ENCODE peak calls at places on chromosomes 6 and 20, in ten cellular contexts. K, O, C, I, M, R, Y, T, D and N are unnamed samples. For H3K9me3, the result is how much of the 10 kb centered on the place peaks cover.

GRCh38 chr6:96940322-96940721 is 15.8 kb downstream of the KLHL32 start:
- DNase-seq in K (no peak), O (no peak), C (no peak), I (no peak), M (no peak), R (peak), Y (no peak), T (no peak), D (no peak), N (no peak)

GRCh38 chr6:131387706-131388455 is 185.1 kb upstream of the ARG1 start:
- DNase-seq in K (no peak), O (no peak), C (no peak), I (no peak), M (no peak), R (peak), Y (no peak), T (no peak), D (no peak), N (no peak)

GRCh38 chr6:13278184-13278583 is 50.2 kb downstream of the TBC1D7 start:
- DNase-seq in K (no peak), O (no peak), C (peak), I (peak), M (no peak), R (no peak), Y (no peak), T (no peak), D (no peak), N (no peak)

GRCh38 chr6:165804331-165805066 is 141.5 kb upstream of the PDE10A start:
- DNase-seq in K (no peak), O (no peak), C (no peak), I (peak), M (no peak), R (peak), Y (peak), T (no peak), D (no peak), N (no peak)

GRCh38 chr6:31791324-31792089 is 4.0 kb downstream of the VARS1 start:
- DNase-seq in K (no peak), O (no peak), C (no peak), I (peak), M (no peak), R (peak), Y (no peak), T (no peak), D (peak), N (no peak)

GRCh38 chr20:51586005-51586440 is 43.5 kb upstream of the NFATC2 start:
- DNase-seq in K (no peak), O (no peak), C (no peak), I (no peak), M (no peak), R (peak), Y (no peak), T (no peak), D (peak), N (no peak)

GRCh38 chr6:112636650-112637260 is 289.6 kb downstream of the RFPL4B start:
- DNase-seq in K (no peak), O (no peak), C (no peak), I (no peak), M (no peak), R (peak), Y (no peak), T (no peak), D (peak), N (no peak)

GRCh38 chr6:15744824-15745402 is 82.1 kb upstream of the DTNBP1 start:
- DNase-seq in K (no peak), O (no peak), C (no peak), I (no peak), M (no peak), R (no peak), Y (no peak), T (no peak), D (no peak), N (no peak)

GRCh38 chr6:127776320-127776719 is 124.5 kb downstream of the THEMIS start:
- DNase-seq in K (no peak), O (no peak), C (no peak), I (no peak), M (no peak), R (no peak), Y (no peak), T (no peak), D (no peak), N (no peak)

GRCh38 chr6:30626484-30627366 is at the start of gene ATAT1:
- DNase-seq in K (peak), O (peak), C (peak), I (peak), M (peak), R (peak), Y (peak), T (no peak), D (peak), N (peak)

GRCh38 chr6:165987483-165988305 is 180.0 kb downstream of the TBXT start:
- DNase-seq in K (peak), O (no peak), C (peak), I (peak), M (no peak), R (peak), Y (peak), T (no peak), D (peak), N (peak)

GRCh38 chr20:60211618-60212463 is 253.6 kb downstream of the CDH26 start:
- DNase-seq in K (no peak), O (no peak), C (no peak), I (no peak), M (no peak), R (no peak), Y (peak), T (no peak), D (no peak), N (no peak)

GRCh38 chr6:35497571-35498406 is 910 bp upstream of the TEAD3 start:
- DNase-seq in K (peak), O (peak), C (peak), I (peak), M (peak), R (peak), Y (peak), T (no peak), D (peak), N (peak)

GRCh38 chr6:14286144-14286543 is 168.6 kb downstream of the CD83 start:
- DNase-seq in K (no peak), O (no peak), C (no peak), I (no peak), M (no peak), R (peak), Y (no peak), T (no peak), D (no peak), N (no peak)

GRCh38 chr6:37550436-37550835 is 50.7 kb upstream of the CCDC167 start:
- DNase-seq in K (no peak), O (no peak), C (no peak), I (no peak), M (no peak), R (peak), Y (no peak), T (no peak), D (peak), N (no peak)

GRCh38 chr6:140957334-140957733 is 1175.4 kb upstream of the GJE1 start:
- DNase-seq in K (no peak), O (no peak), C (no peak), I (no peak), M (no peak), R (no peak), Y (no peak), T (no peak), D (no peak), N (peak)

GRCh38 chr6:149567846-149568585 is 1.8 kb downstream of the GINM1 start:
- DNase-seq in K (no peak), O (no peak), C (no peak), I (no peak), M (no peak), R (no peak), Y (no peak), T (no peak), D (peak), N (no peak)

GRCh38 chr6:28764014-28764723 is 159.6 kb downstream of the TRIM27 start:
- DNase-seq in K (no peak), O (no peak), C (no peak), I (no peak), M (no peak), R (no peak), Y (no peak), T (no peak), D (no peak), N (no peak)

GRCh38 chr6:42981866-42982265 is 2.5 kb upstream of the PPP2R5D start:
- DNase-seq in K (no peak), O (no peak), C (no peak), I (no peak), M (no peak), R (no peak), Y (no peak), T (no peak), D (no peak), N (no peak)

GRCh38 chr6:81772741-81773140 is 20.3 kb upstream of the TENT5A start:
- DNase-seq in K (no peak), O (no peak), C (no peak), I (no peak), M (no peak), R (peak), Y (no peak), T (no peak), D (peak), N (no peak)

GRCh38 chr6:90078513-90079289 is 184.4 kb downstream of the GJA10 start:
- DNase-seq in K (no peak), O (no peak), C (no peak), I (no peak), M (no peak), R (peak), Y (no peak), T (no peak), D (no peak), N (no peak)

GRCh38 chr20:19992996-19993908 is 23.9 kb upstream of the NAA20 start:
- DNase-seq in K (no peak), O (no peak), C (no peak), I (no peak), M (no peak), R (peak), Y (no peak), T (peak), D (peak), N (peak)

GRCh38 chr6:162785632-162786242 is 58.0 kb downstream of the PACRG start:
- DNase-seq in K (no peak), O (no peak), C (no peak), I (peak), M (no peak), R (peak), Y (peak), T (no peak), D (no peak), N (no peak)

GRCh38 chr20:31835554-31835953 is 9.8 kb downstream of the FOXS1 start:
- DNase-seq in K (no peak), O (no peak), C (no peak), I (no peak), M (no peak), R (no peak), Y (no peak), T (no peak), D (no peak), N (no peak)
- H3K27ac ChIP-seq in K (no peak), O (no peak), C (no peak), I (no peak), M (no peak), R (no peak), Y (no peak), T (no peak), D (peak), N (no peak)

DNA sequence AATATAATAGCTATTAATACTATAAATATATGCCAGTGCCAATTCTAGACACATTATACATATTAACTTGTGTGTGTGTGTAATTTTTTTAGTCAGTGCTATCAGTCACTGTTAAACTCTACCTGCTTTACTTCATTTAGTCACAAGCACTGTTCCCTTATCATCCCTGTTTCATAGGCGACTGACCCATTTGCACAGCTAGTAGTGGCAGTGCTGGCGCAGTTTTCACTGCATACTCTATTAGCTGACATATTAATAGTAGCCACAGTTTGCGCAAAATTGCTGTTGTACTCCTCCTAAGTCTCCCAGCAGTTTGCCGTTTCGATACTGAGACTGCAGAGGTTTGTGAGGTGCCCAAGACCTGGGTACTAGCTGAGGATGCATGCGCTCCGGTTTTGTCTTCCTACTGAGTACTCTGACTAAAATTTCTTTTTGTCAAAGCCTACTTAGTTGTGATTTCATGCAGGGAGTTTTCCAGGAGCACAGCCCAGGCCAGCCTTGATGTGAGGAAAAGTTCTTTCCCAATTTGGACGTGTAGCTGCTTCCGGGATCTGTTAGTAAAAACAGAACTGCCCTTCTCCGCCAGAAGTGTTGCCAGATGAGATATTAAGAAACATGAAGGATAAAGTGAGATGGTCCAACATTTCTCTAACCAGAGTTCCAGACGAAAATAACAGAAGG is 5.6 kb downstream of the BAG2 start:
- DNase-seq in K (peak), O (no peak), C (peak), I (peak), M (no peak), R (no peak), Y (peak), T (no peak), D (no peak), N (no peak)
- H3K4me3 ChIP-seq in K (no peak), O (no peak), C (no peak), I (no peak), M (no peak), R (no peak), Y (no peak), T (no peak), D (no peak), N (no peak)

GRCh38 chr6:107398005-107398404 is 61.4 kb downstream of the PDSS2 start:
- DNase-seq in K (no peak), O (no peak), C (no peak), I (no peak), M (no peak), R (no peak), Y (no peak), T (no peak), D (no peak), N (no peak)
- H3K9me3 ChIP-seq in K (under half), O (under half), C (under half), I (under half), M (under half), R (under half), Y (under half), T (under half), D (under half), N (under half)

DNA sequence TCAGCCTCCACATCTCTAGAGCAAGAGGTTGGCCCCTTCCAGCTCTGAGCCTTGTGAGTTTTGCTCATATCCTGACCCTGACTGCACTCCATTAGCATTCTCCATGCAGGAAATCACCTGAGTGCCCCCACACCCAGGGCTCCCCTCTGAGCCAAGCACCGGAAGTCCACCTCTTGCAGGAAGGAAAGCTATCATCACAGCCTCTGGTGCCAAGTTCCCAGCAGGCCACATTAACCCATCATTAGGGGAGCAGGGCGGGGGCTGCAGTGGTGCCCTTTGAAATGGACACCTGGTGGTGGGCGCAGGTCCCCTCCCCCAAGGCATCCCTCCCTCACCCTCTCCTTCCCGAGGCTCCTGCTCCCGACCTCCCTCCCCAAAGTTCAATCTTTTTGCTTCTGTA is 16.1 kb downstream of the GRM4 start:
- DNase-seq in K (no peak), O (no peak), C (no peak), I (no peak), M (no peak), R (no peak), Y (no peak), T (no peak), D (no peak), N (no peak)
- H3K27ac ChIP-seq in K (no peak), O (no peak), C (no peak), I (no peak), M (no peak), R (no peak), Y (no peak), T (no peak), D (no peak), N (no peak)

DNA sequence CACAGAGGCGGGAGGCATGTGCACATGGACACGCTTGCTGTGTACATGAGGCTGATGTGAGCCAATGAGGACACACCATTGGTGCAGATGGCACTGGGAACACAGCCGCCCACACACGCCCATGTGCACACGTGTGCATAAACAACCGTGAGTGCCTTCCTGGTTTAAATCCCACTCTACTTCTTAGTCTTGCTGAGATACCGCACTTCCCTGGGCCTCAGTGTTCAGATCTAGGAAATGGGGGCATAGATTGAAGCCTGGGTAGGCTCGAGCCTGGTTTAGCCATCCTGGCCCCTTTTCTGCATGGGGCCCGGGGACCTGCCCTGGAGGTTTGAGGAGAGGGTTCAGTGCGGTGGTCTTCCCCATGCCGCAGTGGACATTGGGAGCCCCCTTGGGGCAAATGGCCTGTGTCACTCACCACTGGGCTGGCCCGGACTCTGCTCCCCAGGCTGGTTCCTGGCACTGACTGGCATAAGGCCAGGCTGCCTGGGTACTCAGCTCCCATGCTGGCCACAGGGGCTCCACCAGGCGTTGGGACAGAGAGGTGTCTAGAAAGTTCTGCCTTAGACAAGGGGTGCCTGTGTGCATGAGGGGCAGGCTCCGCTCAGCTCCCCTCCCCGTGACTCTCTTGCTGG is 60.2 kb downstream of the CEBPB start:
- DNase-seq in K (no peak), O (no peak), C (no peak), I (no peak), M (no peak), R (no peak), Y (no peak), T (no peak), D (no peak), N (no peak)
- H3K4me3 ChIP-seq in K (no peak), O (no peak), C (no peak), I (no peak), M (no peak), R (no peak), Y (no peak), T (no peak), D (no peak), N (no peak)

GRCh38 chr20:57548177-57549058 is 12.5 kb upstream of the PCK1 start:
- DNase-seq in K (no peak), O (no peak), C (no peak), I (peak), M (no peak), R (peak), Y (peak), T (no peak), D (no peak), N (no peak)
- H3K9me3 ChIP-seq in K (under half), O (under half), C (under half), I (under half), M (under half), R (under half), Y (under half), T (under half), D (under half), N (under half)

DNA sequence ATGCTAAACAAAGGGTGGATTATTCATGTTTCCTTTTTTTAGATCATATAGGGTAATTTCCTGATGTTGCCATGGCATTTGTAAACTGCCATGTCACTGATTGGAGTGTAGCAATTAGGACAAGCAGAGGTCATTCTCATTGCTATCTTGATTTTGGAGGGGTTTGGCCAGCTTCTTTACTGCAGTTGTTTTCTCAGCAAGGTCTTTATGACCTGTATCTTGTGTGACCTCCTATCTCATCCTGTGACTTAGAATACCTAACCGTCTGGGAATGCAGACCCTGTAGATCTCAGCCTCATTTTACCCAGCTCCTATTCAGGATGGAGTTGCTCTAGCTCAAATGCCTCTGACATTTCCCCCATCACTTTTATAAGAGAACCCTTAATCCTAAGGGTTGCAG is 53.6 kb downstream of the CDS2 start:
- DNase-seq in K (no peak), O (no peak), C (no peak), I (no peak), M (no peak), R (no peak), Y (no peak), T (no peak), D (no peak), N (no peak)
- H3K27ac ChIP-seq in K (no peak), O (no peak), C (no peak), I (no peak), M (no peak), R (no peak), Y (no peak), T (no peak), D (no peak), N (no peak)

GRCh38 chr20:16312998-16313397 is 260.2 kb downstream of the KIF16B start:
- DNase-seq in K (no peak), O (no peak), C (no peak), I (no peak), M (no peak), R (no peak), Y (no peak), T (no peak), D (no peak), N (no peak)

GRCh38 chr20:16317445-16318362 is 255.5 kb downstream of the KIF16B start:
- DNase-seq in K (no peak), O (no peak), C (no peak), I (no peak), M (no peak), R (no peak), Y (no peak), T (no peak), D (no peak), N (no peak)

GRCh38 chr20:16313917-16314316 is 259.3 kb downstream of the KIF16B start:
- DNase-seq in K (no peak), O (no peak), C (no peak), I (no peak), M (no peak), R (no peak), Y (no peak), T (no peak), D (no peak), N (no peak)

GRCh38 chr20:16314320-16314719 is 258.9 kb downstream of the KIF16B start:
- DNase-seq in K (no peak), O (no peak), C (no peak), I (no peak), M (no peak), R (no peak), Y (no peak), T (no peak), D (no peak), N (no peak)

GRCh38 chr20:16314722-16315121 is 258.5 kb downstream of the KIF16B start:
- DNase-seq in K (no peak), O (no peak), C (no peak), I (no peak), M (no peak), R (no peak), Y (no peak), T (no peak), D (no peak), N (no peak)
- H3K4me3 ChIP-seq in K (no peak), O (no peak), C (no peak), I (no peak), M (no peak), R (no peak), Y (no peak), T (no peak), D (no peak), N (no peak)

GRCh38 chr6:100462990-100463684 is 1.6 kb downstream of the SIM1 start:
- DNase-seq in K (no peak), O (no peak), C (no peak), I (no peak), M (no peak), R (no peak), Y (no peak), T (no peak), D (no peak), N (no peak)
- H3K9me3 ChIP-seq in K (under half), O (under half), C (under half), I (under half), M (under half), R (under half), Y (under half), T (under half), D (under half), N (under half)